ENCODE peak calls at places on chromosomes 7 and 10, in nine cellular contexts. T, Y, A, M, S, P, L, U and F are unnamed samples.
A peak's percentile ranks its signal among the peaks of the same experiment; 100 is the strongest.

GRCh38 chr7:30027065-30027456 is 559 bp upstream of the FKBP14 start:
- DNase-seq in P (no peak), M (no peak), S (no peak), Y (peak; percentile 44), A (no peak), L (peak; percentile 61), T (peak; percentile 70), U (no peak), F (peak; percentile 48)

GRCh38 chr10:90917231-90917967 is 3.5 kb downstream of the ANKRD1 start:
- DNase-seq in L (no peak), M (no peak), T (no peak), U (no peak), A (no peak), P (no peak), Y (no peak), S (no peak), F (no peak)

GRCh38 chr7:91025906-91026390 is 238.3 kb upstream of the FZD1 start:
- DNase-seq in A (no peak), S (no peak), P (no peak), U (no peak), T (no peak), L (no peak), Y (no peak), M (no peak), F (no peak)

GRCh38 chr10:28077889-28078288 is 79.0 kb upstream of the ODAD2 start:
- DNase-seq in S (no peak), A (no peak), Y (no peak), T (peak; percentile 69), U (no peak), M (peak; percentile 81), L (no peak), P (no peak), F (no peak)

GRCh38 chr10:97659589-97659988 is 19.1 kb downstream of the PI4K2A start:
- DNase-seq in S (no peak), P (no peak), U (no peak), L (no peak), A (no peak), Y (peak; percentile 77), T (peak; percentile 44), M (peak; percentile 44), F (peak; percentile 66)

GRCh38 chr10:113038985-113039384 is 88.9 kb downstream of the TCF7L2 start:
- DNase-seq in U (no peak), L (no peak), S (peak; percentile 2), T (no peak), P (no peak), Y (no peak), M (no peak), A (no peak), F (no peak)

GRCh38 chr7:120165231-120165630 is 107.7 kb upstream of the KCND2 start:
- DNase-seq in U (no peak), S (no peak), L (no peak), Y (no peak), M (no peak), A (no peak), T (no peak), P (no peak), F (no peak)

GRCh38 chr10:57294698-57295097 is 933.6 kb upstream of the ZWINT start:
- DNase-seq in U (no peak), M (no peak), T (no peak), L (peak; percentile 54), Y (no peak), S (no peak), A (no peak), P (no peak), F (no peak)

DNA sequence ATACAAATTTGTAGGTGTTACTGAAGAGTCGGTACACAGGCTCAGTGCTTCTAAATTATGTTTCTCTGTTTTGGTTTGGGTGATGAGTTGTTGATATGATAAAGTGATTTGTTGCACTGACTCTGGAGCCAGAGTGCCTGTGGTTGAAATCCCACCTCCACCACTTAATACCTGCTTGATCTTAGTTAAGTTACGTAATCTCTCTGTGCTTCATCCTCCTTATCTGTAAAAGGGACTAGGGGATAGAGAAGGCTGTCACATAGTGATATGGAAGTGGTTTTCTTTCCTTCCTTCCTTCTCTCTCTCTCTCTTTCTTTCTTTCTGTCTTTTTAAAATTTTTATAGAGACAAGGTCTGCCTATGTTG is 664 bp upstream of the HPS6 start:
- DNase-seq in Y (no peak), T (no peak), U (no peak), M (no peak), A (no peak), P (no peak), S (no peak), L (no peak), F (no peak)
- TF ChIP-seq CTCF in Y (no peak), T (no peak), U (no peak), M (no peak), A (no peak), P (no peak), S (no peak), L (no peak), F (no peak)

GRCh38 chr10:17233534-17233933 is 5.5 kb downstream of the VIM start:
- DNase-seq in L (no peak), M (no peak), S (no peak), A (no peak), U (peak; percentile 30), Y (peak; percentile 76), T (no peak), P (no peak), F (peak; percentile 63)

GRCh38 chr10:17237163-17237562 is 9.1 kb downstream of the VIM start:
- DNase-seq in U (no peak), A (no peak), Y (no peak), S (no peak), P (no peak), M (no peak), L (no peak), T (no peak), F (no peak)

GRCh38 chr10:17236468-17236886 is 8.4 kb downstream of the VIM start:
- DNase-seq in M (no peak), A (no peak), L (no peak), Y (peak; percentile 57), P (no peak), T (no peak), S (no peak), U (no peak), F (peak; percentile 29)

GRCh38 chr10:17234541-17234940 is 6.5 kb downstream of the VIM start:
- DNase-seq in P (no peak), T (no peak), L (no peak), U (no peak), Y (no peak), A (no peak), M (no peak), S (no peak), F (no peak)

DNA sequence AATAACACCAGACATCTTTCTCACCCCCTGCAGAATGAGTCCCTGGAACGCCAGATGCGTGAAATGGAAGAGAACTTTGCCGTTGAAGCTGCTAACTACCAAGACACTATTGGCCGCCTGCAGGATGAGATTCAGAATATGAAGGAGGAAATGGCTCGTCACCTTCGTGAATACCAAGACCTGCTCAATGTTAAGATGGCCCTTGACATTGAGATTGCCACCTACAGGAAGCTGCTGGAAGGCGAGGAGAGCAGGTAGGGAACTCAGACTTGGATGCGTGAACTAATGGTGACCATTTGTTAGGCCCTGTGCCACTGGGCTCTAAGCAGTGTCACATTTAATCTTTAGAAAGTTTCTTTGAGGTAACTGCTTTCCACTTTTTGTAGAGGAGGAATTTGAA is 7.1 kb downstream of the VIM start:
- DNase-seq in S (peak; percentile 72), P (no peak), U (no peak), A (no peak), T (no peak), M (no peak), L (no peak), Y (no peak), F (peak; percentile 37)
- H3K4me3 ChIP-seq in S (no peak overlapping the region), P (no peak overlapping the region), U (peak overlapping the region; percentile 80), A (no peak overlapping the region), T (peak overlapping the region; percentile 92), M (no peak overlapping the region), L (no peak overlapping the region), Y (no peak overlapping the region), F (peak overlapping the region; percentile 98)

DNA sequence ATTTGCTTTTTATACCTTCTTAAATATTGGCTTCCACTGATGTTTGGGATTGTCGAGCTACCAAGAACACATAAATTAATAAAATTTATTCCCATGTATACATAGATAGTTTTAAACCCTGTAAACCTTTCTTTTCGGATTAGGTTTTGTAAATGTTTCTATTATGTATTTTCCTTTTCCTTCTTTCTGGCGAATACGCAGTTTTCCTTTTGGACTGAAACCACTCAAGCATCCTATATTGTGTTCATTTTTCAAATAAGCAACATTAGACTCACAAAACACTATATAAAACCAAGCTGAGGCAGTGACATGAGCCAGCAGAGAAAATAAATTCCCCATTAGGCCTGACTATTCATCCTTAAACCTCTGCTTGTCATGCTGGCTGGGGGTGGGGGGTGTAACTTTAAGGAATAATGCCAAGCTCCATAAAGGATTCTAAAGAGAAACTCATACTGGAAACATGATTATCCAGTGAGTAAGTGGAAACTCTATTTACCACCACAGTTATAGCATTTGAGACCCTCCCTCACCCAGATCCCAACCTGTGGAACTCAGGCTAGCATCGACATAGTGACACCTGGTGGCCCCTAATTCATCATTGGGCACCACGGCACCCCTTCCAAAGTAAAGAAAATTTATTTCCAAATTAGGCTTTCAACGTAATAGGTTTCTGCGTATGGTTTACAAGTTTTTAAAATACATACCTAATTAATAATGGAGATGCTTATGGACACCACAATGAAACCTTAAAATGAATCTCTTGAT is 86.5 kb upstream of the CELF2 start:
- DNase-seq in M (no peak), S (peak; percentile 53), T (no peak), L (no peak), Y (no peak), A (no peak), U (no peak), P (no peak), F (no peak)
- TF ChIP-seq CTCF in M (peak; percentile 8), S (peak; percentile 72), T (peak; percentile 3), L (peak; percentile 42), Y (no peak), A (no peak), U (peak; percentile 11), P (no peak), F (peak; percentile 14)

GRCh38 chr10:80964955-80965614 is 427.4 kb downstream of the SH2D4B start:
- DNase-seq in M (no peak), A (no peak), Y (no peak), P (no peak), U (no peak), S (no peak), T (no peak), L (peak; percentile 2), F (no peak)

GRCh38 chr10:80964179-80964578 is 426.5 kb downstream of the SH2D4B start:
- DNase-seq in A (no peak), L (no peak), P (no peak), S (no peak), Y (no peak), M (no peak), U (no peak), T (no peak), F (no peak)

GRCh38 chr10:80968903-80969302 is 431.2 kb downstream of the SH2D4B start:
- DNase-seq in P (no peak), U (no peak), T (no peak), M (no peak), Y (no peak), S (no peak), L (no peak), A (no peak), F (no peak)

GRCh38 chr10:80971461-80971860 is 433.8 kb downstream of the SH2D4B start:
- DNase-seq in Y (no peak), P (no peak), U (no peak), T (no peak), M (no peak), L (no peak), A (no peak), S (no peak), F (no peak)

DNA sequence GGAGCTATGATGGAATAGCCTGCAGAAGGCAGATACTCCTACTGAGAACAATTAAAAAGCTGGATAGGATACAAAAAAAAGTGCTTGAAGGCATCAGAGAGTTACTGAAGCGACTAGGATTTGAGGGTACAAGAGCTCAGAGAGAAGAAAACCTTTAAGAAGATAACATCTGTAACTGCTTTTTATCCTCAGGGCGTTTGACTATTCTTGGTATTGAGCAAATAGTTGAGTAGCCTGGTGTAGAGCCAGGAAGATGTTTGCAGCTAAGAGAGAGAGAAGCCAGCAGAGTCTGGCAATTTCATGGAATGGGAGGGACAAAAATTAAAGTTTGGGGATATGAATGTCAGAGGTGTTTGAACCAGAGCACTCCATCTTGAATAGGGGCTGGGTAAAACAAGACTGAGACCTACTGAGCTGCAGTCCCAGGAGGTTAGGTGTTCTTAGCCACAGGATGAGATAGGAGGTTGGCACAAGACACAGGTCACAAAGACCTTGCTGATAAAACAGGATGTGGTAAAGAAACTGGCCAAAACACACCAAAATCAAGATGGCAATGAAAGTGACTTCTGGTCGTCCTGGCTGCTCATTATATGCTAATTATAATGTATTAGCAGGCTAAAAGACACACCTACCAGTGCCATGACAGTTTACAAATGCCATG is 428.8 kb downstream of the SH2D4B start:
- DNase-seq in A (no peak), T (no peak), L (no peak), U (no peak), P (no peak), M (no peak), S (no peak), Y (no peak), F (no peak)
- H3K4me3 ChIP-seq in A (no peak overlapping the region), T (no peak overlapping the region), L (no peak overlapping the region), U (no peak overlapping the region), P (no peak overlapping the region), M (no peak overlapping the region), S (no peak overlapping the region), Y (no peak overlapping the region), F (no peak overlapping the region)